ENCODE peak calls at places on chromosome 17, in eight cellular contexts. I is HepG2, H is upper lobe of left lung, B is HCT116, Q is GM12878, A is GM23338, W is Panc1, P is K562. N is an unnamed sample. For H3K4me1, the result is how much of the 10 kb centered on the place peaks cover.

GRCh38 chr17:39443326-39443725 is 7.7 kb downstream of the MED1 start:
- ATAC-seq in H (no peak), Q (no peak), P (no peak), W (no peak), A (no peak), I (no peak), B (no peak), N (no peak)

GRCh38 chr17:33169580-33170285 is 123.4 kb downstream of the ASIC2 start:
- ATAC-seq in B (no peak), I (no peak), W (peak), A (no peak), Q (no peak), P (no peak), H (no peak), N (no peak)

GRCh38 chr17:40244255-40244654 is 25.2 kb downstream of the WIPF2 start:
- ATAC-seq in P (no peak), B (no peak), I (no peak), A (no peak), W (no peak), H (no peak), Q (no peak), N (no peak)

GRCh38 chr17:4607773-4608187 is 23.5 kb downstream of the SMTNL2 start:
- ATAC-seq in H (no peak), W (no peak), A (no peak), B (no peak), Q (no peak), P (no peak), I (no peak), N (peak)

GRCh38 chr17:42135664-42136653 is 13.4 kb downstream of the HSPB9 start:
- ATAC-seq in P (peak), Q (no peak), I (peak), W (peak), H (peak), B (no peak), A (peak), N (peak)

GRCh38 chr17:28071891-28072606 is 29.6 kb downstream of the NLK start:
- ATAC-seq in W (no peak), H (no peak), Q (peak), I (no peak), B (no peak), A (no peak), P (no peak), N (no peak)

GRCh38 chr17:42098747-42099399 is 600 bp upstream of the ZNF385C start:
- ATAC-seq in I (peak), B (no peak), W (no peak), Q (peak), P (no peak), A (peak), H (no peak), N (no peak)

GRCh38 chr17:1617620-1618174 is 10.9 kb downstream of the SLC43A2 start:
- ATAC-seq in B (peak), H (no peak), Q (no peak), W (no peak), I (no peak), A (no peak), P (peak), N (peak)

GRCh38 chr17:4540224-4541040 is 14.8 kb downstream of the MYBBP1A start:
- ATAC-seq in B (peak), H (peak), W (no peak), A (peak), Q (no peak), P (peak), I (peak), N (no peak)

GRCh38 chr17:46046957-46047356 is 47.9 kb downstream of the STH start:
- ATAC-seq in Q (no peak), B (no peak), P (no peak), H (no peak), I (no peak), A (no peak), W (no peak), N (no peak)

GRCh38 chr17:65196617-65197016 is 59.4 kb downstream of the RGS9 start:
- ATAC-seq in Q (no peak), H (no peak), B (no peak), I (no peak), A (no peak), W (no peak), P (no peak), N (no peak)

GRCh38 chr17:61305024-61305423 is 94.6 kb upstream of the TBX2 start:
- ATAC-seq in B (no peak), A (no peak), Q (no peak), P (no peak), I (no peak), H (no peak), W (no peak), N (no peak)

GRCh38 chr17:50508573-50509460 is 578 bp downstream of the MYCBPAP start:
- ATAC-seq in H (no peak), A (peak), Q (peak), B (no peak), I (no peak), W (peak), P (no peak), N (peak)

GRCh38 chr17:74295625-74296547 is 21.9 kb downstream of the DNAI2 start:
- ATAC-seq in W (peak), A (no peak), P (peak), Q (peak), B (no peak), I (peak), H (peak), N (no peak)

DNA sequence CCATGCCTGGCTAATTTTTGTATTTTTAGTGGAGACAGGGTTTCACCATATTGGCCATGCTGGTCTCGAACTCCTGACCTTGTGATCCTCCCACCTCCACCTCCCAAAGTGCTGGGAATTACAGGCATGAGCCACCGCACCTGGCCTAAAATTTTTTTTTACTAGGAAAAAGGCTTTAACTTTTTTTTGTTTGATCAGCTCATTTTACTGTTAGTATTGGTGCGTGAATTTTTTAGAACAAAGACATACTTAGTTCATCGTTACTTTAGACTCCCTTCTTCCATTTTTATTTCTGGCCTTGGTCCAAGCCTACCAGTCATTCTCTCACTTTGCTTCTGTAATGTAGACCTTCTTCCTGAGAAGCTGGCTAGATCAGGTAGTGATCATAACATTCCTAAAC is 25.4 kb upstream of the RAB11FIP4 start:
- ATAC-seq in P (no peak), H (no peak), Q (no peak), B (no peak), A (no peak), I (no peak), W (no peak), N (no peak)
- H3K4me1 ChIP-seq in P (under half), H (under half), Q (under half), B (under half), A (under half), I (under half), W (under half), N (under half)

GRCh38 chr17:37382056-37382455 is 6.3 kb downstream of the C17orf78 start:
- ATAC-seq in I (no peak), Q (no peak), B (no peak), W (no peak), H (no peak), P (no peak), A (no peak), N (no peak)
- TF ChIP-seq POLR2AphosphoS5 in I (no peak), Q (no peak), B (no peak), W (no peak), H (no peak), P (no peak), A (no peak), N (no peak)

GRCh38 chr17:58338454-58338841 is 9.9 kb upstream of the TSPOAP1 start:
- ATAC-seq in I (peak), H (peak), P (peak), W (no peak), A (no peak), B (peak), Q (peak), N (no peak)
- H3K4me1 ChIP-seq in I (half or more), H (half or more), P (half or more), W (under half), A (under half), B (under half), Q (half or more), N (under half)

DNA sequence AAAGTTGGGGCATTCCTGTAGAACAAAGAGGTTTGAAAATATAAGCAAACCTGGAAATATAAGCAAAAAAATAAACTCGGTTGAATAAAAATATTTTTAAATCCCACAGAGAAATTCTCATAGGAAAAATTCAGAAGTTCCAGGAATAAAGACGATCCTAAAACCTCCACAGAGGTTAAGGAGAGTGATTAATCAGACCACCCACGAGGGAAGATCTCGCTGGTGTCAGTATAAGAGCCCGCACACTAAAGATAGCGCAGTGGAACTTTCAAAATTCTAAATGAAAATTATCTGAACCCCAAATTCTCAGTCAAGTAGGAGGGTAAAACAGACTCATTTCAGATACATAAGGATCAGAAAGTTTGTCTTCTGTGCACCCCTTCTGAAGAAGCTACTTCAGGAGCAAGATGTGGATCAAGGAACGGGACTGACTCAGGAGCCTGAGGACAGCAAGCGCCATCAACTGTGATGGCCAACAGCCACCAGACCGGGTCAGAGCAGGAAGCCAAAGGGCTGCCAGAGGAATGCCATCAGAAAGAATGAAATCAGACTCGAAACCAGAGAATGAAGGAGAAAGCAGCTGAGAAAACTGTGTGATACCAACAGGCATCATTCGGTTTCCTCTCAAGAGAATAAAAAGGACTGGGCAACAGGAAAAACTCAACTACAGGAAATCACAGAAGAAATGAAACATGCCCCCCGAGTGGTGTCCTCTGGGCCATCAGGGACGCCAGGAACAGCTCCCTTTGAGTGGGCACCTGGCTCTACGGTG is 66.9 kb downstream of the CYTH1 start:
- ATAC-seq in A (no peak), P (no peak), W (no peak), B (no peak), Q (peak), H (no peak), I (no peak), N (no peak)
- TF ChIP-seq POLR2AphosphoS5 in A (no peak), P (no peak), W (no peak), B (no peak), Q (peak), H (no peak), I (no peak), N (no peak)

GRCh38 chr17:66943484-66943883 is 21.0 kb upstream of the CACNG4 start:
- ATAC-seq in W (peak), A (no peak), H (no peak), I (no peak), Q (no peak), P (no peak), B (no peak), N (no peak)
- H3K4me1 ChIP-seq in W (under half), A (under half), H (under half), I (under half), Q (under half), P (under half), B (under half), N (under half)

DNA sequence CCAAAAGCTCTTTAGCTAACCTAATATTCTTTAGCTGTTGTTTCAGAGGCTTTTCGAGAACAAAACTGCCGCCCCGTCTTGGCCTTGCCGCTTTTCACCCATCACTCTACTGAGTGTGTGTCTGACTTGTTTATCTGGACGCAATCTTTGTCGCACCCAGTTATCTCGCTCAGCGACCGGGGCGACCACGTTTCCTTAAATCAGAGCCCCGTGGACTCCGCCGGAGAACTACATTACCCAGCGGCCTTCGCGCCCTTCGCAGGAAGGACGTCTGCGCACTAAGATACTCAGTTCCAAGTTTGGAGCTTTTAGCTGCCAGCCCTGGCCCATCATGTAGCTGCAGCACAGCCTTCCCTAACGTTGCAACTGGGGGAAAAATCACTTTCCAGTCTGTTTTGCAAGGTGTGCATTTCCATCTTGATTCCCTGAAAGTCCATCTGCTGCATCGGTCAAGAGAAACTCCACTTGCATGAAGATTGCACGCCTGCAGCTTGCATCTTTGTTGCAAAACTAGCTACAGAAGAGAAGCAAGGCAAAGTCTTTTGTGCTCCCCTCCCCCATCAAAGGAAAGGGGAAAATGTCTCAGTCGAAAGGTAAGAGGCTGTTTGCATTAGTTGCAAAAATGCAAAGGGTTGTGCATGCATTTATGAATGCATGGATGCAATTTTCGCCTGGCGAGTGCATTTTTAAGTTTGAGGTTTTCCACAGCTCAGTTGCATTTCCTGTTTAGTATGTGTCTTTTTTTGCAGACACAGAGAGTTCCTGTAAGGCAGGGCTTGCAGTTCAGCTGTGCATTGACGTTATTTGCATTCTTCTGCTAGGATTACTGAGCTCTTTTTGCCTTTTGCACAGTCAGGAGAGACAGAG is at the start of gene MAP2K6:
- ATAC-seq in H (peak), B (peak), Q (peak), W (peak), P (peak), I (peak), A (peak), N (peak)
- TF ChIP-seq POLR2AphosphoS5 in H (no peak), B (no peak), Q (no peak), W (no peak), P (no peak), I (peak), A (peak), N (no peak)

GRCh38 chr17:77402159-77402731 is 261.5 kb downstream of the SEC14L1 start:
- ATAC-seq in W (no peak), B (no peak), H (no peak), I (no peak), Q (no peak), A (no peak), P (no peak), N (no peak)

GRCh38 chr17:77404812-77405581 is 264.2 kb downstream of the SEC14L1 start:
- ATAC-seq in H (peak), W (peak), B (no peak), Q (peak), P (no peak), I (no peak), A (no peak), N (no peak)

GRCh38 chr17:77405867-77406513 is 265.2 kb downstream of the SEC14L1 start:
- ATAC-seq in H (no peak), W (no peak), P (no peak), Q (peak), I (no peak), B (no peak), A (no peak), N (no peak)

GRCh38 chr17:77400445-77400870 is 259.7 kb downstream of the SEC14L1 start:
- ATAC-seq in Q (peak), I (peak), A (peak), W (peak), H (peak), B (peak), P (peak), N (peak)

DNA sequence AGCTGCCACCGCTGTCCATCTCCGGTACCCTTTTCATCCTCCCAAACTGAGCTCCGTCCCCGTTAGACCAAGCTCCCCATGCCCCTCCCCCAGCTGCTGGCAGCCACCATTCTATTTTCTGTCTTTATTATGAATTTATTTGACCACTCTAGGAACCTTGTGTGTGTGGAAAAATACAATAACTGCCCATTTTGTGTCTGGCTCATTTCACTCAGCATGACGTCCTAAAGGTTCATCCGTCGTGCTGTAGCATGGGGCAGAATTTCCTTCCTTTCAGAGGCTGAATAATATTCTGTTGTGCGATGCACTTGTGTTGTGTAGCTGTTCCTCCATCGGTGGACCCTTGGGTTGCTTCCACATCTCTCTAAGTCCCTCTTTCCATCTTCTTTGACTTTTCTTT is 263.1 kb downstream of the SEC14L1 start:
- ATAC-seq in A (no peak), P (no peak), W (no peak), Q (no peak), B (no peak), I (no peak), H (no peak), N (no peak)
- H3K4me1 ChIP-seq in A (under half), P (under half), W (half or more), Q (under half), B (under half), I (under half), H (half or more), N (under half)

GRCh38 chr17:79802736-79803420 is 6.0 kb upstream of the CBX8 start:
- ATAC-seq in P (peak), H (no peak), A (peak), W (no peak), Q (no peak), I (peak), B (no peak), N (no peak)

GRCh38 chr17:79806863-79807720 is 10.2 kb upstream of the CBX8 start:
- ATAC-seq in W (no peak), P (no peak), A (no peak), B (no peak), H (no peak), I (no peak), Q (no peak), N (no peak)

GRCh38 chr17:79803997-79804855 is 7.3 kb upstream of the CBX8 start:
- ATAC-seq in B (no peak), P (no peak), W (peak), Q (peak), A (peak), H (no peak), I (peak), N (no peak)

GRCh38 chr17:79803421-79803996 is 6.6 kb upstream of the CBX8 start:
- ATAC-seq in Q (no peak), P (no peak), W (no peak), B (no peak), I (no peak), H (no peak), A (no peak), N (no peak)

DNA sequence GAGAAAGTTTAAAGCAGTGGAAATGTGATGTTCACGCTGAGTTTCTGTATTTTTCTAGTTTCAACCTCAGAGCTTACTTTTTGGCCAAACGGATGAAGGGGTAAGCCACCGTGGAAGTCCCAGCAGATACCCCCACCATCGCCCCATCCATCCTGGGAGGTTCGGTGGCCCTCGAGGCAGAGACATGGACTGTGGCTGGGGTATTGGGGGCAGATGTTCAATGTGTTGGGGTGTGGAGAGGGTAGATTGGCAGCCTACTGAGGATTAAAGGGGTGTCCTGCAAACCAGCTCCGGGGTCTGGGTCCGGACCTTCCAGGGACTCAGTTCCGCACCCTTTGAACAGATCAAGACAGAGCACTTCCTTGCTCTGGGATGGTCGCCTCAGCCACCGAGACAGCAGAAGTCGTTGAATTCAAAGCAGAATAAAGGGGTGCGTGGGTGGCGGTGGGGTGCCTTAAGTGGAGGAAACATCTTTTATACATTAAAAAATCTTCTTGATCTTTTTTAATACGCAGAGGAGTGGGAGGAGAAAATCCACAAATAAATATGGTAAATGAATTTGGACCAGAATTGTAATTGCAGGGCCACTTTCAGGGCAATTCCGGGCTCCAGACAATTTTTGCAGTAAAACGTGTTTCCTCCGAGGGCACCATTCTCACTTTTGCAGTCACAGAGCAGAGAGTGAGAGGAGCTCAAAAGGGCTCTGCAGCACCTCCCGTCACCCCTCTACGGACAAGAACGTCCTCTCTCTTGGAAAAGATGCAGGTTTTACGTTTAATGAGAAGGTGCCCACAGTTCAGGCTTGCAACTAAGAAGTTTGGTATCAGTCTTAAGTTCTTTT is 8.2 kb upstream of the CBX8 start:
- ATAC-seq in B (no peak), H (no peak), P (no peak), Q (peak), W (no peak), I (no peak), A (no peak), N (no peak)
- TF ChIP-seq POLR2AphosphoS5 in B (no peak), H (no peak), P (no peak), Q (no peak), W (no peak), I (no peak), A (no peak), N (no peak)

GRCh38 chr17:81026266-81027036 is 8.5 kb upstream of the BAIAP2 start:
- ATAC-seq in B (no peak), P (no peak), W (no peak), A (no peak), I (no peak), H (no peak), Q (no peak), N (no peak)

GRCh38 chr17:81029859-81030258 is 5.1 kb upstream of the BAIAP2 start:
- ATAC-seq in Q (no peak), B (no peak), A (no peak), I (no peak), P (no peak), W (no peak), H (no peak), N (no peak)

GRCh38 chr17:81027591-81028505 is 7.1 kb upstream of the BAIAP2 start:
- ATAC-seq in Q (no peak), B (no peak), A (no peak), P (no peak), W (no peak), I (no peak), H (no peak), N (no peak)

GRCh38 chr17:81027038-81027437 is 7.9 kb upstream of the BAIAP2 start:
- ATAC-seq in I (no peak), H (no peak), A (no peak), Q (no peak), P (no peak), B (no peak), W (no peak), N (no peak)

DNA sequence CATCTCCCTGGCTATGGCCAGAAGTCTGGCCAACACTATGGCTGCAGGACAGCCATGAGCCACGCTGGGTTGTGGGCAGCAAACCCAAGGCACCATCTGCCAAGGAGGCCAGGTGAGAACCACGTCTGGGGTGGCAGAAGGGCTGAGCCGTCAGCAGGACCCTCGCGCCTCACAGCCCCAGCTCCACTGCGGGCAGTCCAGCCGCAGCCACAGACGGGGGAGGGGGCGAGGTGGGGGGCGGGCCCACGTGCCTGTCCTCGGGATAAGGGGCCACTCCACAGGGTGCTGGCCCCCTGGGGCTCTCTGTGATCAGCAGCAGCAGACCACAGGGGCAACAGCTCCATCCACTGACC is 6.5 kb upstream of the BAIAP2 start:
- ATAC-seq in H (no peak), P (no peak), A (no peak), I (no peak), B (no peak), W (no peak), Q (no peak), N (no peak)
- H3K4me1 ChIP-seq in H (half or more), P (half or more), A (under half), I (half or more), B (under half), W (under half), Q (under half), N (under half)

N was measured in gastroesophageal sphincter.